ENCODE peak calls at places on chromosomes 4 and X, in six cellular contexts. W is SK-N-SH, N is tibial nerve, R is NCI-H1105, M is T-helper 9 cell, L is AG09309. U is an unnamed sample.

GRCh38 chr4:20496078-20496477 is 204.2 kb upstream of the PACRGL start:
- DNase-seq in W (no peak), N (no peak), R (no peak), M (no peak), L (no peak), U (no peak)

GRCh38 chrX:109710181-109710580 is 22.9 kb downstream of the ACSL4 start:
- DNase-seq in W (no peak), N (no peak), R (no peak), M (no peak), L (no peak), U (no peak)

GRCh38 chr4:177079327-177079726 is 230.3 kb upstream of the NEIL3 start:
- DNase-seq in W (no peak), N (no peak), R (no peak), M (no peak), L (no peak), U (no peak)

GRCh38 chr4:93317571-93317970 is 511.0 kb upstream of the ATOH1 start:
- DNase-seq in W (no peak), N (no peak), R (no peak), M (no peak), L (no peak), U (no peak)

GRCh38 chr4:13289391-13289790 is 194.7 kb downstream of the RAB28 start:
- DNase-seq in W (no peak), N (no peak), R (no peak), M (no peak), L (no peak), U (no peak)

GRCh38 chr4:68951078-68951805 is at the start of gene UGT2A3:
- DNase-seq in W (no peak), N (no peak), R (no peak), M (no peak), L (no peak), U (no peak)

GRCh38 chr4:54683616-54684346 is 26.0 kb downstream of the KIT start:
- DNase-seq in W (no peak), N (no peak), R (no peak), M (peak; percentile 24), L (no peak), U (no peak)

GRCh38 chrX:39753296-39753996 is 344.3 kb downstream of the BCOR start:
- DNase-seq in W (no peak), N (no peak), R (no peak), M (no peak), L (no peak), U (no peak)

GRCh38 chrX:154057790-154058189 is 38.1 kb upstream of the IRAK1 start:
- DNase-seq in W (no peak), N (no peak), R (no peak), M (no peak), L (no peak), U (no peak)

GRCh38 chr4:56468097-56468422 is 643 bp downstream of the SRP72 start:
- DNase-seq in W (peak; percentile 60), N (no peak), R (no peak), M (no peak), L (no peak), U (no peak)

GRCh38 chr4:15336410-15337184 is 91.2 kb upstream of the C1QTNF7 start:
- DNase-seq in W (no peak), N (no peak), R (no peak), M (no peak), L (no peak), U (no peak)

GRCh38 chr4:155339999-155340398 is 36.8 kb downstream of the MAP9 start:
- DNase-seq in W (no peak), N (no peak), R (no peak), M (no peak), L (no peak), U (no peak)

GRCh38 chrX:111854778-111855490 is 21.0 kb upstream of the TRPC5OS start:
- DNase-seq in W (peak; percentile 4), N (no peak), R (no peak), M (no peak), L (no peak), U (no peak)

GRCh38 chr4:182291597-182291996 is 48.4 kb downstream of the TENM3 start:
- DNase-seq in W (no peak), N (no peak), R (no peak), M (no peak), L (no peak), U (no peak)

GRCh38 chrX:102651968-102652744 is 873 bp downstream of the GPRASP1 start:
- DNase-seq in W (peak; percentile 52), N (peak; percentile 70), R (peak; percentile 11), M (peak; percentile 38), L (no peak), U (peak; percentile 8)

GRCh38 chrX:81195712-81196111 is 6.0 kb downstream of the HMGN5 start:
- DNase-seq in W (peak; percentile 38), N (peak; percentile 66), R (peak; percentile 16), M (peak; percentile 51), L (peak; percentile 17), U (peak; percentile 4)

GRCh38 chrX:63514575-63514967 is 163.4 kb upstream of the SPIN4 start:
- DNase-seq in W (no peak), N (no peak), R (no peak), M (no peak), L (no peak), U (no peak)

GRCh38 chr4:101345271-101345595 is 2.1 kb downstream of the PPP3CA start:
- DNase-seq in W (peak; percentile 30), N (peak; percentile 15), R (no peak), M (no peak), L (no peak), U (no peak)

GRCh38 chr4:2343476-2343875 is 75.0 kb downstream of the ZFYVE28 start:
- DNase-seq in W (no peak), N (no peak), R (no peak), M (no peak), L (no peak), U (no peak)

GRCh38 chr4:183099537-183100297 is 660 bp downstream of the WWC2 start:
- DNase-seq in W (no peak), N (no peak), R (no peak), M (peak; percentile 3), L (no peak), U (no peak)

GRCh38 chr4:19104176-19104575 is 1082.6 kb upstream of the LCORL start:
- DNase-seq in W (no peak), N (no peak), R (no peak), M (no peak), L (no peak), U (no peak)

GRCh38 chr4:150600821-150601445 is 19.0 kb downstream of the MAB21L2 start:
- DNase-seq in W (no peak), N (no peak), R (no peak), M (no peak), L (no peak), U (no peak)

GRCh38 chrX:103789004-103789403 is 12.4 kb downstream of the PLP1 start:
- DNase-seq in W (no peak), N (no peak), R (no peak), M (no peak), L (no peak), U (no peak)

GRCh38 chr4:85842540-85842939 is 367.6 kb downstream of the ARHGAP24 start:
- DNase-seq in W (no peak), N (peak; percentile 38), R (no peak), M (no peak), L (no peak), U (peak; percentile 45)

GRCh38 chr4:152903658-152904057 is 32.5 kb upstream of the FHDC1 start:
- DNase-seq in W (no peak), N (no peak), R (no peak), M (no peak), L (no peak), U (no peak)

GRCh38 chrX:100410083-100410590 is at the start of gene PCDH19:
- DNase-seq in W (peak; percentile 86), N (peak; percentile 27), R (peak; percentile 54), M (no peak), L (no peak), U (no peak)

GRCh38 chr4:7828011-7828720 is 111.5 kb downstream of the AFAP1 start:
- DNase-seq in W (peak; percentile 38), N (peak; percentile 76), R (no peak), M (peak; percentile 40), L (peak; percentile 99), U (no peak)

GRCh38 chrX:151517421-151517820 is 46.1 kb upstream of the PASD1 start:
- DNase-seq in W (no peak), N (no peak), R (no peak), M (no peak), L (no peak), U (no peak)

GRCh38 chrX:66889418-66889817 is 250.5 kb upstream of the EDA2R start:
- DNase-seq in W (no peak), N (no peak), R (no peak), M (no peak), L (no peak), U (no peak)